ENCODE peak calls at places on chromosomes 16 and 17, in seven cellular contexts. One of them, this sample, is unnamed.

GRCh38 chr17:7588553-7589203 is 1.2 kb downstream of the SOX15 start:
- DNase-seq in right lobe of liver: no peak
- DNase-seq in tibial artery: no peak
- DNase-seq in breast epithelium: no peak
- DNase-seq in HCT116: no peak
- DNase-seq in naive thymus-derived CD4-positive, alpha-beta T cell: no peak
- DNase-seq in thoracic aorta: no peak
- DNase-seq in this sample: peak; percentile 63

GRCh38 chr17:21510686-21511367 is 134.7 kb downstream of the KCNJ12 start:
- DNase-seq in right lobe of liver: no peak
- DNase-seq in naive thymus-derived CD4-positive, alpha-beta T cell: no peak
- DNase-seq in tibial artery: no peak
- DNase-seq in thoracic aorta: no peak
- DNase-seq in HCT116: no peak
- DNase-seq in breast epithelium: no peak
- DNase-seq in this sample: no peak

GRCh38 chr16:55540221-55540620 is 26.3 kb upstream of the CAPNS2 start:
- DNase-seq in naive thymus-derived CD4-positive, alpha-beta T cell: no peak
- DNase-seq in tibial artery: no peak
- DNase-seq in breast epithelium: no peak
- DNase-seq in right lobe of liver: no peak
- DNase-seq in thoracic aorta: no peak
- DNase-seq in HCT116: no peak
- DNase-seq in this sample: no peak

GRCh38 chr16:2023098-2023925 is 3.4 kb upstream of the NHERF2 start:
- DNase-seq in naive thymus-derived CD4-positive, alpha-beta T cell: peak; percentile 93
- DNase-seq in tibial artery: peak; percentile 94
- DNase-seq in thoracic aorta: peak; percentile 69
- DNase-seq in right lobe of liver: peak; percentile 96
- DNase-seq in breast epithelium: peak; percentile 85
- DNase-seq in HCT116: peak; percentile 77
- DNase-seq in this sample: peak; percentile 91

GRCh38 chr16:12721841-12722467 is 81.7 kb downstream of the CPPED1 start:
- DNase-seq in breast epithelium: no peak
- DNase-seq in right lobe of liver: no peak
- DNase-seq in HCT116: no peak
- DNase-seq in tibial artery: no peak
- DNase-seq in thoracic aorta: no peak
- DNase-seq in naive thymus-derived CD4-positive, alpha-beta T cell: no peak
- DNase-seq in this sample: no peak

GRCh38 chr17:81513669-81514484 is 1.3 kb upstream of the ACTG1 start:
- DNase-seq in breast epithelium: peak; percentile 72
- DNase-seq in right lobe of liver: peak; percentile 66
- DNase-seq in tibial artery: peak; percentile 86
- DNase-seq in naive thymus-derived CD4-positive, alpha-beta T cell: peak; percentile 34
- DNase-seq in HCT116: no peak
- DNase-seq in thoracic aorta: no peak
- DNase-seq in this sample: peak; percentile 88

GRCh38 chr16:82481455-82481854 is 145.3 kb upstream of the CDH13 start:
- DNase-seq in naive thymus-derived CD4-positive, alpha-beta T cell: no peak
- DNase-seq in tibial artery: no peak
- DNase-seq in breast epithelium: no peak
- DNase-seq in right lobe of liver: no peak
- DNase-seq in thoracic aorta: no peak
- DNase-seq in HCT116: no peak
- DNase-seq in this sample: no peak

GRCh38 chr17:17018612-17019429 is 23.4 kb upstream of the MPRIP start:
- DNase-seq in right lobe of liver: no peak
- DNase-seq in thoracic aorta: no peak
- DNase-seq in HCT116: no peak
- DNase-seq in breast epithelium: peak; percentile 81
- DNase-seq in tibial artery: no peak
- DNase-seq in naive thymus-derived CD4-positive, alpha-beta T cell: no peak
- DNase-seq in this sample: no peak

GRCh38 chr16:2584742-2585650 is 47.2 kb downstream of the PDPK1 start:
- DNase-seq in right lobe of liver: no peak
- DNase-seq in thoracic aorta: no peak
- DNase-seq in tibial artery: peak; percentile 64
- DNase-seq in HCT116: no peak
- DNase-seq in breast epithelium: no peak
- DNase-seq in naive thymus-derived CD4-positive, alpha-beta T cell: no peak
- DNase-seq in this sample: peak; percentile 76

GRCh38 chr17:70317416-70317815 is 148.1 kb downstream of the KCNJ2 start:
- DNase-seq in naive thymus-derived CD4-positive, alpha-beta T cell: no peak
- DNase-seq in thoracic aorta: no peak
- DNase-seq in right lobe of liver: no peak
- DNase-seq in HCT116: no peak
- DNase-seq in tibial artery: no peak
- DNase-seq in breast epithelium: no peak
- DNase-seq in this sample: no peak

GRCh38 chr17:59652119-59652518 is 32.4 kb downstream of the CLTC start:
- DNase-seq in naive thymus-derived CD4-positive, alpha-beta T cell: no peak
- DNase-seq in thoracic aorta: no peak
- DNase-seq in right lobe of liver: no peak
- DNase-seq in tibial artery: no peak
- DNase-seq in breast epithelium: no peak
- DNase-seq in HCT116: no peak
- DNase-seq in this sample: no peak

GRCh38 chr17:27793168-27793905 is 7.0 kb downstream of the NOS2 start:
- DNase-seq in tibial artery: no peak
- DNase-seq in thoracic aorta: no peak
- DNase-seq in naive thymus-derived CD4-positive, alpha-beta T cell: no peak
- DNase-seq in breast epithelium: no peak
- DNase-seq in HCT116: no peak
- DNase-seq in right lobe of liver: no peak
- DNase-seq in this sample: peak; percentile 73

GRCh38 chr16:85372627-85373372 is 240.3 kb upstream of the GSE1 start:
- DNase-seq in tibial artery: peak; percentile 90
- DNase-seq in breast epithelium: no peak
- DNase-seq in thoracic aorta: peak; percentile 58
- DNase-seq in HCT116: no peak
- DNase-seq in naive thymus-derived CD4-positive, alpha-beta T cell: no peak
- DNase-seq in right lobe of liver: no peak
- DNase-seq in this sample: peak; percentile 59

GRCh38 chr17:10087333-10087732 is 111.1 kb downstream of the GAS7 start:
- DNase-seq in right lobe of liver: no peak
- DNase-seq in naive thymus-derived CD4-positive, alpha-beta T cell: no peak
- DNase-seq in HCT116: no peak
- DNase-seq in tibial artery: peak; percentile 61
- DNase-seq in thoracic aorta: no peak
- DNase-seq in breast epithelium: no peak
- DNase-seq in this sample: peak; percentile 30

GRCh38 chr17:39150795-39151679 is at the start of gene PLXDC1:
- DNase-seq in tibial artery: no peak
- DNase-seq in HCT116: no peak
- DNase-seq in thoracic aorta: no peak
- DNase-seq in right lobe of liver: no peak
- DNase-seq in naive thymus-derived CD4-positive, alpha-beta T cell: no peak
- DNase-seq in breast epithelium: no peak
- DNase-seq in this sample: peak; percentile 33

GRCh38 chr16:27103954-27104353 is 37.2 kb downstream of the C16orf82 start:
- DNase-seq in HCT116: no peak
- DNase-seq in thoracic aorta: no peak
- DNase-seq in right lobe of liver: no peak
- DNase-seq in tibial artery: peak; percentile 7
- DNase-seq in naive thymus-derived CD4-positive, alpha-beta T cell: no peak
- DNase-seq in breast epithelium: no peak
- DNase-seq in this sample: no peak

GRCh38 chr17:35030780-35031179 is 32.7 kb downstream of the RFFL start:
- DNase-seq in naive thymus-derived CD4-positive, alpha-beta T cell: no peak
- DNase-seq in thoracic aorta: no peak
- DNase-seq in breast epithelium: no peak
- DNase-seq in right lobe of liver: no peak
- DNase-seq in tibial artery: no peak
- DNase-seq in HCT116: no peak
- DNase-seq in this sample: no peak

GRCh38 chr17:59769891-59770290 is 62.4 kb downstream of the VMP1 start:
- DNase-seq in HCT116: no peak
- DNase-seq in thoracic aorta: no peak
- DNase-seq in tibial artery: no peak
- DNase-seq in naive thymus-derived CD4-positive, alpha-beta T cell: no peak
- DNase-seq in right lobe of liver: no peak
- DNase-seq in breast epithelium: no peak
- DNase-seq in this sample: no peak

DNA sequence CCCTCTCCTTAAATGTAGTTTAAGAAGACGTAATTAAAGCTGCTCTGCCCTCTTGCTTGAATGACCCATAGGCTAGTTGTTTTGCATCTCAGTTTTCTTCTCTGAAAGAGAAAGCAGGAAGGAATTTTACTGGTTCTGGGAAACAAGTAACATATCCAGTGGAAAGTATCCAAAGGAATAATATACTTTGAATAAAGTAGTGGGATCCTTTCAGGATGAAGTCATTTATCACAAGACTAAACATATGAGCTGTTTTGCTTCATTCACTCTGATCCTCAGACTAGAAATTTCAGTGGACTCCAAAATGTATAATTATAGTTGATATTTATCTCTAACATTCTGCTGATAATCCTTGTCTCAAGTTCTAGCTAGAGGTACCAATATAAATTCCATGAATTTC is 1297.6 kb upstream of the GOT2 start:
- DNase-seq in tibial artery: no peak
- DNase-seq in naive thymus-derived CD4-positive, alpha-beta T cell: no peak
- DNase-seq in HCT116: no peak
- DNase-seq in thoracic aorta: no peak
- DNase-seq in breast epithelium: no peak
- DNase-seq in right lobe of liver: no peak
- DNase-seq in this sample: no peak
- H3K4me3 ChIP-seq in tibial artery: no peak overlapping the region
- H3K4me3 ChIP-seq in naive thymus-derived CD4-positive, alpha-beta T cell: no peak overlapping the region
- H3K4me3 ChIP-seq in HCT116: no peak overlapping the region
- H3K4me3 ChIP-seq in thoracic aorta: no peak overlapping the region
- H3K4me3 ChIP-seq in breast epithelium: no peak overlapping the region
- H3K4me3 ChIP-seq in right lobe of liver: no peak overlapping the region
- H3K4me3 ChIP-seq in this sample: no peak overlapping the region

GRCh38 chr17:79154446-79154845 is 79.8 kb downstream of the ENGASE start:
- DNase-seq in HCT116: no peak
- DNase-seq in breast epithelium: no peak
- DNase-seq in thoracic aorta: no peak
- DNase-seq in right lobe of liver: peak; percentile 76
- DNase-seq in tibial artery: no peak
- DNase-seq in naive thymus-derived CD4-positive, alpha-beta T cell: no peak
- DNase-seq in this sample: peak; percentile 78

GRCh38 chr17:79156463-79157095 is 82.0 kb downstream of the ENGASE start:
- DNase-seq in tibial artery: no peak
- DNase-seq in breast epithelium: no peak
- DNase-seq in thoracic aorta: no peak
- DNase-seq in naive thymus-derived CD4-positive, alpha-beta T cell: no peak
- DNase-seq in right lobe of liver: no peak
- DNase-seq in HCT116: no peak
- DNase-seq in this sample: no peak

GRCh38 chr17:79153367-79154130 is 78.9 kb downstream of the ENGASE start:
- DNase-seq in thoracic aorta: no peak
- DNase-seq in tibial artery: no peak
- DNase-seq in breast epithelium: no peak
- DNase-seq in right lobe of liver: no peak
- DNase-seq in HCT116: no peak
- DNase-seq in naive thymus-derived CD4-positive, alpha-beta T cell: no peak
- DNase-seq in this sample: no peak

GRCh38 chr17:79155701-79156100 is 81.1 kb downstream of the ENGASE start:
- DNase-seq in thoracic aorta: no peak
- DNase-seq in breast epithelium: no peak
- DNase-seq in right lobe of liver: no peak
- DNase-seq in naive thymus-derived CD4-positive, alpha-beta T cell: no peak
- DNase-seq in tibial artery: no peak
- DNase-seq in HCT116: no peak
- DNase-seq in this sample: no peak

GRCh38 chr17:79154951-79155557 is 80.4 kb downstream of the ENGASE start:
- DNase-seq in tibial artery: no peak
- DNase-seq in breast epithelium: no peak
- DNase-seq in naive thymus-derived CD4-positive, alpha-beta T cell: no peak
- DNase-seq in HCT116: no peak
- DNase-seq in right lobe of liver: no peak
- DNase-seq in thoracic aorta: no peak
- DNase-seq in this sample: no peak
- H3K27me3 ChIP-seq in tibial artery: no peaks in the 10 kb centered on the region
- H3K27me3 ChIP-seq in breast epithelium: peaks cover 4% of the 10 kb centered on the region
- H3K27me3 ChIP-seq in naive thymus-derived CD4-positive, alpha-beta T cell: no peaks in the 10 kb centered on the region
- H3K27me3 ChIP-seq in HCT116: peaks cover 17% of the 10 kb centered on the region
- H3K27me3 ChIP-seq in right lobe of liver: no peaks in the 10 kb centered on the region
- H3K27me3 ChIP-seq in thoracic aorta: no peaks in the 10 kb centered on the region
- H3K27me3 ChIP-seq in this sample: no peaks in the 10 kb centered on the region

DNA sequence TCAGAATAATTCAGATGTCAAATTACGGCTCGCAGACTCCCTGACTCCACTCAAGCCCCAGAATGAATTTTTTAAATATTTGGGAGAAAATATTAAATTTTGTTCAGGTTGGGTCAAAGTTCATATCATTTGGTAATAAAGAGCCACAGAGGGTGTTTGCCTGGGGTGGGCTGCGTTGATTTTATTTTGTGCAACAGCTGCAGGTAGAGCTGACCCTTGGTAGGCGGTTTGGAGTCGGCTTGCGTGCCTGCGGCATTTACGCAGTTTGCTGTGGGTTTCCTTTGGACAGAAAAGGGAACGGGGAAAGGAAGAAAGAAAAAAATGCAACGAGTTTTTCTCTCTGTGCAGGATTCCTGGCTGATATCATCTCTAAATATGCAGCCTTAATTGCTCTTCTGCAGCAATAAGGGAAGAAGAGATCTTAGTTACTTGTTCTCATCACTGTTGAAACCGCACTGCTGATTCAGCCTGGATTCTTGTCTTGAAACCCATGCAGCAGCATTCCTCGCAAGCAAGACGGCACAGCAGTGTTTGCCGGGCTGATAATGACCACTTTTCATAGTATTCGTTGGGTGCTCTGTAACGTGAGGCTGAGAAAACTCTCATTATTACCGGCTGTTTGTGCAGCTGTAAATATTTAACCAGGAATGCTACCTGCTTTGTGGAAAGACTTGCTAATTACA is 114.6 kb downstream of the IRX3 start:
- DNase-seq in thoracic aorta: no peak
- DNase-seq in breast epithelium: no peak
- DNase-seq in naive thymus-derived CD4-positive, alpha-beta T cell: no peak
- DNase-seq in right lobe of liver: no peak
- DNase-seq in tibial artery: no peak
- DNase-seq in HCT116: no peak
- DNase-seq in this sample: no peak
- H3K4me3 ChIP-seq in thoracic aorta: no peak overlapping the region
- H3K4me3 ChIP-seq in breast epithelium: no peak overlapping the region
- H3K4me3 ChIP-seq in naive thymus-derived CD4-positive, alpha-beta T cell: no peak overlapping the region
- H3K4me3 ChIP-seq in right lobe of liver: no peak overlapping the region
- H3K4me3 ChIP-seq in tibial artery: no peak overlapping the region
- H3K4me3 ChIP-seq in HCT116: no peak overlapping the region
- H3K4me3 ChIP-seq in this sample: no peak overlapping the region

DNA sequence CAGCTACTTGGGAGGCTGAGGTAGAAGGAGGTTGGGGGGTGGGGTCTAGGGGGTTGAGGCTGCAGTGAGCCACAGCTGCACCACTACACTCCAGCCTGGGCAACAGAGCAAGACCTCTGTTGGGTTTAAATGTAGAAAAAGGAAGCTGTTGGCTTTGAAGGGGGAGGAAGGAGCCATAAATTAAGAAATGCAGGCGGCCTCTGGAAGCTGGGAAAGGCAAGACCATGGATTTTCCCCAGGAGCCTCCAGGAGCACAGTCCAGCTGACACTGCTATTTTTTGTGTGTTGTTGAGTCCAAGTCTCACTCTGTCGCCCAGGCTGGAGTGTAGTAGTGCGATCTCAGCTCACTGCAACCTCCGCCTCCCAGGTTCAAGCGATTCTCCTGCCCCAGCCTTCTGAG is 15.9 kb downstream of the LITAF start:
- DNase-seq in tibial artery: no peak
- DNase-seq in HCT116: no peak
- DNase-seq in right lobe of liver: no peak
- DNase-seq in breast epithelium: no peak
- DNase-seq in naive thymus-derived CD4-positive, alpha-beta T cell: no peak
- DNase-seq in thoracic aorta: no peak
- DNase-seq in this sample: peak; percentile 7
- H3K27me3 ChIP-seq in tibial artery: no peaks in the 10 kb centered on the region
- H3K27me3 ChIP-seq in HCT116: no peaks in the 10 kb centered on the region
- H3K27me3 ChIP-seq in right lobe of liver: no peaks in the 10 kb centered on the region
- H3K27me3 ChIP-seq in breast epithelium: no peaks in the 10 kb centered on the region
- H3K27me3 ChIP-seq in naive thymus-derived CD4-positive, alpha-beta T cell: no peaks in the 10 kb centered on the region
- H3K27me3 ChIP-seq in thoracic aorta: no peaks in the 10 kb centered on the region
- H3K27me3 ChIP-seq in this sample: no peaks in the 10 kb centered on the region

GRCh38 chr16:89563639-89564392 is 3.3 kb downstream of the RPL13 start:
- DNase-seq in thoracic aorta: no peak
- DNase-seq in HCT116: no peak
- DNase-seq in naive thymus-derived CD4-positive, alpha-beta T cell: no peak
- DNase-seq in right lobe of liver: no peak
- DNase-seq in breast epithelium: no peak
- DNase-seq in tibial artery: no peak
- DNase-seq in this sample: no peak
- H3K4me3 ChIP-seq in thoracic aorta: no peak overlapping the region
- H3K4me3 ChIP-seq in HCT116: peak overlapping the region; percentile 45
- H3K4me3 ChIP-seq in naive thymus-derived CD4-positive, alpha-beta T cell: no peak overlapping the region
- H3K4me3 ChIP-seq in right lobe of liver: no peak overlapping the region
- H3K4me3 ChIP-seq in breast epithelium: no peak overlapping the region
- H3K4me3 ChIP-seq in tibial artery: no peak overlapping the region
- H3K4me3 ChIP-seq in this sample: no peak overlapping the region

This sample was measured in right cardiac atrium.